ENCODE peak calls at places on chromosomes 16 and 17, in four cellular contexts. G is hepatic stellate cell, Q is stomach, E is HuH-7. B is an unnamed sample.

GRCh38 chr17:6548578-6549330 is 7.6 kb downstream of the PITPNM3 start:
- DNase-seq in G (peak), Q (peak), E (no peak), B (no peak)

GRCh38 chr17:82458885-82459424 is 414 bp downstream of the NARF start:
- DNase-seq in G (no peak), Q (peak), E (no peak), B (no peak)

GRCh38 chr17:149897-150575 is 12.7 kb downstream of the SCGB1C2 start:
- DNase-seq in G (no peak), Q (no peak), E (no peak), B (peak)

GRCh38 chr16:77406680-77407079 is 28.2 kb downstream of the ADAMTS18 start:
- DNase-seq in G (no peak), Q (no peak), E (no peak), B (no peak)

GRCh38 chr16:27779719-27780161 is 229.8 kb downstream of the KATNIP start:
- DNase-seq in G (peak), Q (peak), E (peak), B (peak)

GRCh38 chr17:40545660-40546059 is 19.6 kb downstream of the CCR7 start:
- DNase-seq in G (no peak), Q (peak), E (no peak), B (peak)

GRCh38 chr17:50946891-50947843 is 81.0 kb upstream of the TOB1 start:
- DNase-seq in G (no peak), Q (no peak), E (no peak), B (no peak)

GRCh38 chr16:84223456-84223855 is 16.4 kb downstream of the KCNG4 start:
- DNase-seq in G (no peak), Q (no peak), E (no peak), B (no peak)

GRCh38 chr17:64615025-64615677 is 47.0 kb downstream of the SMURF2 start:
- DNase-seq in G (peak), Q (no peak), E (no peak), B (no peak)

GRCh38 chr17:80104321-80104955 is 3.1 kb downstream of the GAA start:
- DNase-seq in G (no peak), Q (no peak), E (no peak), B (no peak)

GRCh38 chr16:49189286-49189685 is 92.4 kb downstream of the CBLN1 start:
- DNase-seq in G (no peak), Q (no peak), E (no peak), B (no peak)

GRCh38 chr17:76196675-76197074 is 43.6 kb downstream of the RNF157 start:
- DNase-seq in G (no peak), Q (peak), E (no peak), B (no peak)

GRCh38 chr16:11181889-11182279 is 74.1 kb downstream of the SOCS1 start:
- DNase-seq in G (no peak), Q (no peak), E (no peak), B (no peak)

GRCh38 chr17:78624461-78625216 is 47.4 kb upstream of the DNAH17 start:
- DNase-seq in G (no peak), Q (no peak), E (no peak), B (no peak)

GRCh38 chr16:29971304-29971703 is 2.4 kb upstream of the TAOK2 start:
- DNase-seq in G (no peak), Q (no peak), E (no peak), B (no peak)

GRCh38 chr17:68587026-68587425 is 14.1 kb downstream of the FAM20A start:
- DNase-seq in G (no peak), Q (no peak), E (no peak), B (no peak)

GRCh38 chr17:1629647-1630310 is 1.1 kb upstream of the SLC43A2 start:
- DNase-seq in G (peak), Q (peak), E (peak), B (peak)

GRCh38 chr17:55655777-55656176 is 66.9 kb downstream of the TMEM100 start:
- DNase-seq in G (no peak), Q (no peak), E (no peak), B (no peak)

GRCh38 chr17:59572301-59572924 is 7.0 kb downstream of the DHX40 start:
- DNase-seq in G (no peak), Q (no peak), E (no peak), B (no peak)

GRCh38 chr16:144797-145252 is 6.4 kb upstream of the NPRL3 start:
- DNase-seq in G (no peak), Q (no peak), E (no peak), B (no peak)

GRCh38 chr17:9958586-9959281 is 53.7 kb upstream of the RCVRN start:
- DNase-seq in G (no peak), Q (no peak), E (no peak), B (no peak)

GRCh38 chr16:1960665-1961630 is 1.6 kb downstream of the NDUFB10 start:
- DNase-seq in G (no peak), Q (no peak), E (no peak), B (peak)

GRCh38 chr16:22188595-22189442 is 17.3 kb upstream of the EEF2K start:
- DNase-seq in G (peak), Q (peak), E (peak), B (peak)

GRCh38 chr17:42704495-42705494 is 22.5 kb downstream of the CNTNAP1 start:
- DNase-seq in G (no peak), Q (no peak), E (no peak), B (no peak)

GRCh38 chr17:76735586-76736348 is 1.4 kb downstream of the SRSF2 start:
- DNase-seq in G (no peak), Q (no peak), E (no peak), B (no peak)

GRCh38 chr16:65658339-65659275 is 536.7 kb upstream of the CDH11 start:
- DNase-seq in G (peak), Q (no peak), E (no peak), B (no peak)

GRCh38 chr16:84845496-84846002 is 25.8 kb downstream of the CRISPLD2 start:
- DNase-seq in G (no peak), Q (no peak), E (no peak), B (no peak)

GRCh38 chr16:77273815-77274214 is 74.6 kb downstream of the SYCE1L start:
- DNase-seq in G (no peak), Q (no peak), E (no peak), B (no peak)

GRCh38 chr17:47643116-47643515 is 6.6 kb upstream of the KPNB1 start:
- DNase-seq in G (no peak), Q (no peak), E (no peak), B (no peak)

GRCh38 chr16:88303890-88304819 is 78.6 kb upstream of the ZNF469 start:
- DNase-seq in G (peak), Q (no peak), E (no peak), B (peak)

GRCh38 chr16:8892101-8892575 is 10.0 kb downstream of the LITAFD start:
- DNase-seq in G (no peak), Q (no peak), E (no peak), B (no peak)

GRCh38 chr17:83182620-83183063 is 103.2 kb downstream of the METRNL start:
- DNase-seq in G (no peak), Q (no peak), E (no peak), B (no peak)

GRCh38 chr17:76519048-76519614 is 17.9 kb upstream of the RHBDF2 start:
- DNase-seq in G (no peak), Q (no peak), E (no peak), B (no peak)

GRCh38 chr16:80116711-80117110 is 424.1 kb upstream of the DYNLRB2 start:
- DNase-seq in G (no peak), Q (no peak), E (no peak), B (no peak)

GRCh38 chr17:48194097-48194550 is 86.6 kb downstream of the SNX11 start:
- DNase-seq in G (no peak), Q (no peak), E (no peak), B (no peak)

GRCh38 chr16:53840472-53840871 is 136.5 kb downstream of the FTO start:
- DNase-seq in G (no peak), Q (no peak), E (no peak), B (no peak)

GRCh38 chr17:5019475-5019956 is 15.7 kb downstream of the SLC52A1 start:
- DNase-seq in G (peak), Q (no peak), E (peak), B (peak)

GRCh38 chr17:77882481-77883212 is 75.9 kb upstream of the TNRC6C start:
- DNase-seq in G (peak), Q (peak), E (no peak), B (no peak)

GRCh38 chr17:78716814-78717393 is 65.2 kb downstream of the CYTH1 start:
- DNase-seq in G (peak), Q (peak), E (no peak), B (no peak)

B was measured in Caco-2.